ENCODE peak calls at places on chromosomes 5 and 9, in seven cellular contexts. Y is thyroid gland; A is tibial nerve; L is right atrium auricular region; S is CD8-positive, alpha-beta T cell; O is WERI-Rb-1; U is heart left ventricle. E is an unnamed sample. For H3K36me3, the result is how much of the 10 kb centered on the place peaks cover.

GRCh38 chr9:135641745-135642144 is 2.4 kb upstream of the GLT6D1 start:
- DNase-seq in O (no peak), L (no peak), S (no peak), U (no peak), Y (no peak), A (no peak), E (no peak)

GRCh38 chr9:129630967-129631672 is 5.2 kb downstream of the NTMT1 start:
- DNase-seq in O (no peak), S (no peak), U (no peak), A (no peak), L (no peak), Y (no peak), E (no peak)

GRCh38 chr9:72363908-72364678 is 915 bp downstream of the ZFAND5 start:
- DNase-seq in S (no peak), O (peak), Y (peak), U (peak), L (peak), A (peak), E (peak)

GRCh38 chr5:160774646-160775313 is 77.2 kb downstream of the ATP10B start:
- DNase-seq in A (no peak), U (no peak), Y (no peak), S (no peak), O (no peak), L (no peak), E (no peak)

GRCh38 chr9:35313911-35314310 is 152.1 kb downstream of the UNC13B start:
- DNase-seq in U (no peak), O (peak), A (no peak), Y (no peak), S (no peak), L (no peak), E (no peak)

GRCh38 chr5:54514269-54514668 is 3.3 kb upstream of the SNX18 start:
- DNase-seq in Y (peak), A (no peak), L (no peak), O (peak), U (no peak), S (no peak), E (no peak)

GRCh38 chr9:93345630-93346239 is 105.8 kb upstream of the FAM120A start:
- DNase-seq in U (no peak), Y (no peak), L (no peak), A (no peak), O (no peak), S (no peak), E (no peak)

GRCh38 chr5:97124335-97124734 is 18.1 kb downstream of the LIX1 start:
- DNase-seq in S (no peak), L (no peak), O (no peak), Y (no peak), U (no peak), A (no peak), E (no peak)

GRCh38 chr5:169431386-169431785 is 130.4 kb upstream of the SLIT3 start:
- DNase-seq in U (no peak), O (no peak), Y (no peak), L (no peak), A (no peak), S (no peak), E (no peak)

GRCh38 chr5:178230879-178231735 is 1.5 kb downstream of the PHYKPL start:
- DNase-seq in A (no peak), Y (peak), L (peak), U (peak), O (no peak), S (no peak), E (peak)

GRCh38 chr5:3348576-3349535 is 246.8 kb upstream of the IRX1 start:
- DNase-seq in L (peak), U (no peak), O (no peak), Y (no peak), A (no peak), S (peak), E (no peak)

GRCh38 chr5:180799902-180800801 is 2.5 kb downstream of the MGAT1 start:
- DNase-seq in O (no peak), L (peak), A (no peak), S (peak), U (no peak), Y (no peak), E (no peak)

GRCh38 chr5:125611541-125611940 is 811.7 kb upstream of the GRAMD2B start:
- DNase-seq in A (no peak), Y (no peak), U (no peak), L (no peak), S (no peak), O (no peak), E (no peak)

GRCh38 chr9:105871547-105871946 is 177.2 kb downstream of the TMEM38B start:
- DNase-seq in L (no peak), Y (no peak), A (no peak), U (no peak), S (no peak), O (no peak), E (no peak)

GRCh38 chr9:127112683-127113539 is 9.5 kb downstream of the ANGPTL2 start:
- DNase-seq in L (no peak), A (no peak), U (peak), Y (peak), S (no peak), O (no peak), E (no peak)

GRCh38 chr5:23507278-23507685 is at the start of gene PRDM9:
- DNase-seq in O (peak), U (peak), L (no peak), A (no peak), S (no peak), Y (peak), E (peak)

DNA sequence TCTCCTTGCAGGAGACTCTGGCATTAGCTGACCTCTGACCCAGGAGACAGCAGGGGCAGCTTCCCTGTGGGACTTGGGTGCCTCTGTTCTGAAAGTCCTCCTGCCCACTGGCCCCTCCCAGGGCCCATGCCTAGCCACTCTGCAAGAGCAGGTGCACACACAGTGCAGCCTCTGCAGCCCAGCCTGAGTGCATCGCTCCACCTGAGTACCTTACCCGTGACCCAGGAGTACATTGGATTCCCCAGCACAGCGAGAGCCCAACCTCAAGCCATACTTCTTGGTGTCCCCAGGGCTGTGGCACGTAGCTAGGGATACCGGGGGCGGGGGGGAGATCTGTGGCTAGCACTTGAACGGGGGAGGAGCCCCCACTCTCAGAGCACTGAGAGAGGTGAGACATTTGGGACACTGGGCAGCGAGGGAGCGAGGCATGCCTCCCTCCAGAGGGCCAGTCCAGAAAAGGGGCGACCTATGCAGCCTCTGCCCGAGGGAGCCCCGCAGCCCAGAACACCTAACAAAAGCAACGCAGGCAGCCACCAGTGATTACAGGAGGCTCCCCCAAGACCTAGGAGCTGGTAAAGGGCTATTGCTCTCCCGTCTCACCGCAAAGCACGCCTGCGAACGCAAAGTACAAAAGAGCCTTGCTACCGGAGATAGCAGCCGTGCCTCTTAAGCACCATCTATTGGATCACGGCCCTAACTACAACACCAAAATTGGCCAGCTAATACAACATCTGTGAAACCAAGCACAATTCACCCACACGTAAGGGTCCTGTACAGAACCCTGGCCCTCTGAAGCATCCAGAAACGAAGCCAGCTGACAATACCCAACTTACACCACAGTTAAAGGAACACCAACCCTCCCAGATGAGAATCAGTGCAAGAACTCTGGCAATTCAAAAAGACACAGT is 826 bp upstream of the PRDM9 start:
- DNase-seq in L (no peak), A (no peak), U (no peak), O (peak), Y (no peak), S (no peak), E (no peak)
- TF ChIP-seq CTCF in L (no peak), A (no peak), U (peak), O (peak), Y (no peak), S (no peak), E (no peak)

DNA sequence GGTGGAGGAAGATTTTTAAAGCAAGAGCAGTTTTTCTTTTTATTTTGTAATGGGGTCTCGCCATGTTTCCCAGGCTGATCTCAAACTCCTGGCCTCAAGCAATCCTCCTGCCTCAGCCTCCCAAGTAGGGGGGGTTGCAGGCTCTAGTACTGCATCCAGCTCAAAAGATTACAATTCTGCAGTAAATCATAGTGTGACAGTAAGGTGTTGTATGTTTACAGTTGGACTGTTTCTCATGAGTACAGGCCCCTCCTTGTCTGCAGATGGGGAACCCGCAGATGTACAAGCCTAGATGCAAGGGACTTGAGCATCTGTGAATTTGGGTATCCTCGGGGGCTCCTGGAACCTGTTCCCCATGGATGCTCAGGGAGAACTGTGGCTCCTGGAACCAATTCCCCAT is 3.3 kb downstream of the CCT5 start:
- DNase-seq in O (no peak), Y (no peak), A (no peak), L (no peak), U (no peak), S (no peak), E (no peak)
- H3K4me3 ChIP-seq in O (no peak), Y (no peak), A (no peak), L (no peak), U (no peak), S (no peak), E (no peak)

GRCh38 chr5:151037561-151038291 is 17.3 kb downstream of the GPX3 start:
- DNase-seq in Y (peak), O (no peak), U (no peak), S (no peak), A (no peak), L (no peak), E (peak)
- H3K36me3 ChIP-seq in Y (under half), O (under half), U (under half), S (half or more), A (under half), L (half or more), E (under half)

GRCh38 chr5:28473531-28474107 is 1435.2 kb upstream of the CDH9 start:
- DNase-seq in A (no peak), Y (no peak), O (peak), L (no peak), S (no peak), U (no peak), E (no peak)
- TF ChIP-seq CTCF in A (no peak), Y (no peak), O (peak), L (no peak), S (no peak), U (no peak), E (no peak)

DNA sequence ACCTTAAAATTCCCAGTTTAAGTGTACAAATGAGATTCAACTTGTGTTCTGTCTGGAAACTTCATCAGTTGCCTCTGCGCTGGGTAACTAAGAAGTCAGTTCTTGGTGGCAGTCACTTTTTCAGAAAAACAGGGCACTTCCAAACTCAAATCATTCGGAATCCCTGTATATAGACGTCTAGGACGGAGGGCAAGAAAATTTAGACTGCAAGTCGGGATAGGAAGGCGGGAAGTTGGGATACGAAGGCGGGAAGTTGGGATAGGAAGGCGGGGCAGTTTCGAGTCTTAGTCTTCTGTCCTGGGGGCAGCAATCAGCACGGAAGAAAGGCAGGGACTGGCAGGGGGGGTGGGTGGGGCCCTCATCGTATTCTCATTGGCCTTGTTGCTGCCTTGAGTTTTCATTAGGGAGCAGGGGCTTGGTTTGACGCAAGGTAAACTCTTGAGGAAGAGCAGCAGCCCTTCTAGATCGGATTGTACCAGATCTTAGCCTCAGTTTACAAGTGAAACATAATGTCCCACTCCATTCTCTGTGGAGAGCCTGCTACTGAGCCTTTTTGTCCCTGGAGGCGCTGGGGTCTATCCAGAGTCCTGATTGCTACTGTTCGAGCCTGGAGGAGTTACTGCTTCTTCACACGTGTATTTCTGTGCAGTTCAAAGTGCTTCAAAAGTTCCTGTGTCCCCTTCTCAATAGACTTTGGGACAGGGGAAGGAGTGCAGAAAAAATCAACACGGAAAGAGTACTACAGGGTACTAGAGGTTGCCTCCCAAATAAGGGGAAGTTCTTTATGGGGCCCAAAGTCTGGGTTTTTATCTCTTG is 2.7 kb upstream of the PURA start:
- DNase-seq in A (no peak), O (peak), S (no peak), L (no peak), Y (no peak), U (no peak), E (no peak)
- H3K4me3 ChIP-seq in A (no peak), O (peak), S (no peak), L (no peak), Y (no peak), U (no peak), E (no peak)

DNA sequence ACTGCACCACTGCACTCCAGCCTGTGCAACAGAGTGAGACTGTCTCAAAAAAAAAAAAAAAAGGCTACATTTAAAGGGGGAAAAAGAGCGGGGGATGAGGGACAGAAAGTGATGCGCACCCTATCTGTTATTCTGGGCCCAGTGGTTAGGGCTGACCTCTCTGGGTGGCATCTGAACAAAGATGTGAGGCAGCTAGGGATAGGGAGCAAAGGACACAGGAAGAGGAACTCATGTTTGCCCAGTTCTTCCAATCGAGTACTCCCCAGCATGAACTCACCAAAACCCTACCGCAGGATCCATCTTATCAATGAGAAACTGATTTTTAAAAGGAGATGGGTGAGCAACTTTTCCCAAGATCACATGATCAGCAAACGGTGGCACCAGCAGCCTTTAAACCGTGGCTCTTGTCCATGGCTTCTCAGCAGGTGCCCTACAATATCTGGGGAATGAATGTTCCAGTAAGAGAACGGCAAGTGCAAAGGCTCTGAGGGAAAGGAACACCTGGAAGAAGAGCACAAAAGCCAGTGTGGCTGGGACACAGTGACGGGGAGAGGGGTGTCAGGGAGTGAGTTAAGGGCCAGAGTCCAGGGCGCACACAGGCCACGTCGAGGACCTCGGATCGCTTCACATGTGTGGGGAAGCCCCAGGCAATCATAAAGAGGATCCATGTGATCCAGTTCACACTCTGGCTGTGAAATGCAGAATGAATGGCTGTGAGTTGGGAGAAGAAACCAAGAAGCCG is 22.0 kb downstream of the RAPGEF1 start:
- DNase-seq in L (no peak), A (no peak), S (no peak), O (no peak), U (no peak), Y (no peak), E (no peak)
- H3K36me3 ChIP-seq in L (under half), A (under half), S (under half), O (under half), U (under half), Y (under half), E (under half)

DNA sequence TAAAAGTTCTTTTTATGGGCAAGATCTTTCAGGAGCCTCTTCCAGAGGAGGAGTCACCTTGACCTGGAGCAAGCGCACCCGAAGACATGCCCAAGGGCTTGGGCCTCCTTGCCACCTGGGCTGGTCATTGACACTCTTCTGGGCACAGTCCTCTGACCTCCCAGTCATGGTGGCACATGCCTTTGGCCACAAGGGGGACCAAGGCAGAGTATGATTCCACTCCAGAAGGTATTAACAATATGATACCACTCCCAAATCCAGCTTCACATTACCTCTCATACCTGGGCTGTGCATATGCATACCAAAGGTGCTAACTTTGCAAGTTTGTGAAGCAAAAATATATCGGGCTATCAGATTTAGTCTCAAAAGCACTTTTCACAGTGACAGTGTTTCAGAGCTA is 84.6 kb downstream of the MAST4 start:
- DNase-seq in O (no peak), Y (no peak), L (no peak), A (no peak), S (no peak), U (no peak), E (no peak)
- TF ChIP-seq CTCF in O (peak), Y (no peak), L (no peak), A (no peak), S (no peak), U (peak), E (no peak)

GRCh38 chr5:159050408-159051091 is 49.2 kb downstream of the EBF1 start:
- DNase-seq in S (no peak), A (no peak), L (no peak), U (peak), O (no peak), Y (no peak), E (peak)

GRCh38 chr5:159052282-159053011 is 47.3 kb downstream of the EBF1 start:
- DNase-seq in L (no peak), A (no peak), Y (no peak), O (no peak), S (no peak), U (no peak), E (no peak)

GRCh38 chr5:159049844-159050318 is 49.8 kb downstream of the EBF1 start:
- DNase-seq in A (no peak), O (no peak), U (no peak), Y (no peak), L (no peak), S (no peak), E (no peak)

GRCh38 chr5:159053216-159053615 is 46.5 kb downstream of the EBF1 start:
- DNase-seq in Y (no peak), L (no peak), A (no peak), U (no peak), S (no peak), O (no peak), E (no peak)

DNA sequence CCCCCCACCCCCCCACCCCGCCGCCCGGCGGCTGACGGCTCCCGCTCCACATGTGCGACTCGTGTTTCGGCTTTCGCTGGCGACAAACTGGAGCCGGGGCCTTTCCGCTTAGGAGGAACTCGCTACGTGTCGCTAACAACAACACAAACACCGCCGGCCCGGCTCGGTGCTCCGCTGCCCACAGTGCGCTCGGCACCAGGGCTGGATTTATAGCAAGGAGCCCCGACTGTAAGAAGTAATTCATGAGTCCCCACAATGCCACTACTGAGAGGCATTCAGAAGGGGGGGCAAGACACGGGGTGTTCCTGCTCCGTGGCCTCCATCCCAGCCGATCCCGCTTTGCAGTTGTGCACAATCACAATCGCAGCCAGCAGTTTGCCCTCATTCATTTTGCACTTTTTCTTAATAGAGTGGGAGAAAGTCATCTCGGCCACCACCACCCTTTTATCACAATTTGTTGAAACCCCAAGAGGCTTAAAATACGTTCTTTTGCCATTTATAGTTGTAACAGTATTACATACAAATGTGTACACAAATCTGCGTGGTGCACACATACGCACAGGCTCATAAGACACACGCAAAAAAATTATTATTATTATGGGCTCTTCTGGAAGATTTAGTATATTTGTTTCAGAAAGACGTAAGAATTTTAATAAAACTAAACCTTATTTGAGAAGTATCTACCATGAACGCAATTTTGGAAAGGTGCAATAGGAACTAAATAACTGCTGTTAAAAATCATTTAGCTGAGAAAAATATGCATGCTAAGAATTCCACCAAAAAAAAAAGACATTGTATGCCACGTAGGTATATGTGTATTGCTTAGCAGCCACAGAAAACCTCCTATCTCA is 48.1 kb downstream of the EBF1 start:
- DNase-seq in O (no peak), A (peak), U (peak), S (no peak), Y (peak), L (peak), E (peak)
- H3K4me3 ChIP-seq in O (no peak), A (peak), U (peak), S (no peak), Y (no peak), L (peak), E (no peak)

GRCh38 chr5:1320436-1321344 is 24.2 kb downstream of the CLPTM1L start:
- DNase-seq in A (no peak), U (no peak), S (no peak), Y (no peak), L (no peak), O (peak), E (no peak)
- H3K36me3 ChIP-seq in A (under half), U (under half), S (under half), Y (half or more), L (half or more), O (half or more), E (under half)